ENCODE peak calls at places on chromosomes 11 and 22, in four cellular contexts. Q is HepG2, T is K562, S is WTC11. D is an unnamed sample.

GRCh38 chr11:96229354-96229973 is 113.5 kb downstream of the MAML2 start:
- DNase-seq in Q (no peak), T (no peak), S (no peak), D (no peak)

GRCh38 chr11:115918579-115918978 is 414.4 kb upstream of the CADM1 start:
- DNase-seq in Q (no peak), T (no peak), S (no peak), D (no peak)

GRCh38 chr22:23163665-23164064 is 16.6 kb upstream of the BCR start:
- DNase-seq in Q (no peak), T (no peak), S (no peak), D (no peak)

GRCh38 chr22:47337161-47337621 is 574.7 kb downstream of the TBC1D22A start:
- DNase-seq in Q (peak), T (no peak), S (no peak), D (no peak)

GRCh38 chr22:39575552-39575825 is 4.9 kb downstream of the CACNA1I start:
- DNase-seq in Q (no peak), T (no peak), S (no peak), D (no peak)

GRCh38 chr11:106400949-106401545 is 323.6 kb downstream of the AASDHPPT start:
- DNase-seq in Q (no peak), T (no peak), S (no peak), D (no peak)

GRCh38 chr22:42074153-42074750 is at the start of gene PHETA2:
- DNase-seq in Q (no peak), T (no peak), S (peak), D (no peak)

GRCh38 chr11:48154162-48154561 is 62.4 kb upstream of the OR4B1 start:
- DNase-seq in Q (no peak), T (no peak), S (no peak), D (no peak)

GRCh38 chr11:1875093-1875785 is 16.5 kb downstream of the PRR33 start:
- DNase-seq in Q (no peak), T (no peak), S (no peak), D (no peak)

GRCh38 chr22:17501679-17502285 is 61.5 kb upstream of the SLC25A18 start:
- DNase-seq in Q (peak), T (peak), S (no peak), D (peak)

GRCh38 chr11:84825140-84825539 is 802.0 kb downstream of the DLG2 start:
- DNase-seq in Q (no peak), T (no peak), S (no peak), D (no peak)
- TF ChIP-seq CBFB in Q (no peak), T (no peak), S (no peak), D (no peak)

DNA sequence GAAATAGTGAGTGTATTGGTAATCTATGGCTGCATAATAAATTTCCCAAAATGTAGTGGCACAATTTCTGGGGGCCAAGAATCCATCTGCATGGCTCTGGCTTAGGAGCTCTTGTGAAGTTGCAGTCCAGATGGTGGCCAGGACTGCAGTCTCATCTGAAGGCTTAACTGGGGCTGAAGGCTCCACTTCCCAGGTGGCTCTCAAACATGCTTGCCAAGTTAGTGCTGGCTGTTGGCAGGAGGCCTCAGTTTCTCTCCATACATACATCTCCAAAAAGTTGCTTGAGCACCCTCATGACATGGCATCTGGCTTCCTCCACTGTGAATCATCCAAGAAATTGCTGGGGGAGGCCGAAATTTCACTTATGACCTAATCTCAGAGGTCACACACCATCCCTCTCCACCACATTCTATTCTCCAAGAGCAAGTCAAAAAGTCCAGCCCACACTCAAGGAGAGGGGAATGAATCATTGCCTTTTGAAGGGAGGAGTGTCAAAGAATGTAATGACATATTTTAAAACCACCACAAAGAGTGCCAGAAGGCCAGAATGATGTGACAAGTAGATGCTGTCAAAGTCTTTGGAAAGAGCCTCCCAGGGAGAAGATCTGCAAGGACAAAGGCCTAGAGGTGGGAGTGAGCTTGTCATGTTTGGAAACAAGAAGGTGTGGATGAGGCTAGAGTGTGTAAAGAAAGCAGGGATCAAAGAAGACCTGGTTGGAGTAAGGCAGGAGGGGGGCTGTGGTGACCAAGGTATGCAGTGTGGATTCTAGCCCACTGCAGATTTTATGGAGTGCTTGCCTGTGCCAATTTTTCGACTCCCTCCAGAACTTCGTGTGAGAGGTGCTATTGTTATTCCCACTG is 566.2 kb downstream of the MIAT start:
- DNase-seq in Q (no peak), T (no peak), S (no peak), D (no peak)
- TF ChIP-seq CBFB in Q (no peak), T (no peak), S (no peak), D (no peak)

DNA sequence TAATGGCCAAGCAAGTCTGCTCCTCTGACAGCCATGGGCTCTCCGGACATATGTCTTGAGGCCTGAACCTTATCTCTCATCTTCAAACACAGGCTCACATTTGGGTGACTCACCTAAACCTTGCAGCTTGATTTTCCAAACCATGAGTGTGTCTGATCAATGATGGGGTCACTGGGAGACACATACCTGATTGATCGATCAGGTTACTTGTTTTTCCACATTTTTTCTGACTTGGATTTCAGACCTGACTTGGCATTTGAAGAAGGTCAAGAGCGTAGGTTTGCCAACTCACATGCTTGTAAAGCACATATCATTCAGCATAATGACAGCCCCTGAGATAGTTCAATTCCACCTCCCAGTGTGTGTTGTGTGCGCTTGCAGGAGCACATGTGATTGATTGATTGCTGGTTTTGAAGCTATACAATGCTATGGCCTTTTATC is 116.7 kb upstream of the KIRREL3 start:
- DNase-seq in Q (no peak), T (no peak), S (no peak), D (no peak)
- TF ChIP-seq CBFB in Q (no peak), T (no peak), S (no peak), D (no peak)

GRCh38 chr11:316031-316701 is 2.3 kb downstream of the IFITM1 start:
- DNase-seq in Q (no peak), T (peak), S (peak), D (no peak)
- TF ChIP-seq CBFB in Q (no peak), T (no peak), S (peak), D (no peak)

DNA sequence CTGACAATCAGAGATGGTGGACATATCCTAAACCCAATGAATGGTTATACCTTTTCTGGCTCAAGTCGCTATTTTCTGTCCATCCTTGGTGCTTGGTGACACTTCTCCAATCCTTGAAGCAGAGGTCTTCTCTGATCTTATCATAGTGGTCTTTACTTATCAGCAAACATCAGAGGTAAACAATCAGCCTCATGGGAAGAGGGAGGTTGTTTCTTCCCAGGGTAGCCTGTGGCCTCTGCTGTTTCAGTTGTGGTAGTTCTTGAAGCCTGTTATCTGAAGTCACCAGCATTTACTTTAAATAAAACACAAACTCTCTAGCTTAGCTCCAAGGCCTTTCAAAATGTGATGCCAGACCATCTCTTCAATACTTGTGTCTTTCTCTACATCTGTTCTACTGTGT is 66.7 kb downstream of the RRM1 start:
- DNase-seq in Q (no peak), T (no peak), S (no peak), D (no peak)
- TF ChIP-seq CBFB in Q (no peak), T (no peak), S (no peak), D (no peak)

GRCh38 chr11:46075168-46075567 is 46.1 kb downstream of the PHF21A start:
- DNase-seq in Q (no peak), T (peak), S (no peak), D (no peak)
- TF ChIP-seq CBFB in Q (no peak), T (no peak), S (no peak), D (no peak)

DNA sequence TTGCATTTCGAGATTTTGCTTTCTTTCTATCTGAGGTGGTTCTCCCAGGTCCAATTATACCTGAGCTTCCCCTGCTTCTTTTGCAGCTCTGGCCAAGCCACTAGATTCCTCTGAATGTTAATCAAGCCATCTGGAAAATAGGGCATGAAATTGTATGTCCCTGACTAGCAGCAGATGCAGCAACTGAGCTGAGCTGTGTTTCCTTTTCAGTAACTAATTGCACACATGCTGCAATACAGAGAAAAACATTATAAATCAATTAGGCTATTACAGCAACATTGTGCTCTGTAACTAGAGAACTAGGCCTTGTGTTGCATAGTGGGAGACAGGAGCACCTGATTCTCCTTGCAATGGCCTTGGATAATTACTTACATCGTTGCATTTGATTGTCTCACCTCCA is 408.3 kb downstream of the ETS1 start:
- DNase-seq in Q (no peak), T (no peak), S (no peak), D (no peak)
- TF ChIP-seq CBFB in Q (no peak), T (no peak), S (no peak), D (no peak)

GRCh38 chr11:77302752-77303151 is 1.3 kb upstream of the GDPD4 start:
- DNase-seq in Q (peak), T (no peak), S (no peak), D (no peak)

GRCh38 chr11:77303328-77303727 is 1.8 kb upstream of the GDPD4 start:
- DNase-seq in Q (no peak), T (no peak), S (no peak), D (no peak)

GRCh38 chr11:77299528-77299993 is 1.9 kb downstream of the GDPD4 start:
- DNase-seq in Q (peak), T (peak), S (no peak), D (no peak)

GRCh38 chr11:77301510-77301909 is at the start of gene GDPD4:
- DNase-seq in Q (no peak), T (peak), S (peak), D (no peak)

GRCh38 chr11:77300695-77301094 is 791 bp downstream of the GDPD4 start:
- DNase-seq in Q (no peak), T (no peak), S (no peak), D (no peak)
- TF ChIP-seq CBFB in Q (no peak), T (no peak), S (no peak), D (no peak)

DNA sequence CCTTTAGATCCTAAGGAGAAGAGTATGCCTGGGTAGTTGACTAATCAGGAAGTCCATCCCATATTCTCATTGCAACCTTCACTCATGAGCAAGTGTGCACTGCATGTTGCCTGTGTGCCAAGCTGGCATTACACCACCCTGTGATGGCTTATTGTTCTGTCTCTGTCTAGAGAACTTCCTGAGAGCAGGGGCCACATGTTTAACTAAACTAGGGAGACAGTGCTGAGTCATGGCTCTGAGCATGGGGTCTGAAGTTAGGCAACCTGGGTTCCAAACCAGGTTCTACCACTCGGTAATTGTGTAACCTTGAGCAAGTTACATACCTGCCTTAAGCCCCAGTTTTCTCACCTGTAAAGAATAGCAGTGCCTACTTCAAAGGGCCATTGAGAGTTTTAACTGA is 39.6 kb downstream of the CSNK2A3 start:
- DNase-seq in Q (peak), T (no peak), S (no peak), D (no peak)
- TF ChIP-seq CBFB in Q (no peak), T (no peak), S (no peak), D (no peak)

DNA sequence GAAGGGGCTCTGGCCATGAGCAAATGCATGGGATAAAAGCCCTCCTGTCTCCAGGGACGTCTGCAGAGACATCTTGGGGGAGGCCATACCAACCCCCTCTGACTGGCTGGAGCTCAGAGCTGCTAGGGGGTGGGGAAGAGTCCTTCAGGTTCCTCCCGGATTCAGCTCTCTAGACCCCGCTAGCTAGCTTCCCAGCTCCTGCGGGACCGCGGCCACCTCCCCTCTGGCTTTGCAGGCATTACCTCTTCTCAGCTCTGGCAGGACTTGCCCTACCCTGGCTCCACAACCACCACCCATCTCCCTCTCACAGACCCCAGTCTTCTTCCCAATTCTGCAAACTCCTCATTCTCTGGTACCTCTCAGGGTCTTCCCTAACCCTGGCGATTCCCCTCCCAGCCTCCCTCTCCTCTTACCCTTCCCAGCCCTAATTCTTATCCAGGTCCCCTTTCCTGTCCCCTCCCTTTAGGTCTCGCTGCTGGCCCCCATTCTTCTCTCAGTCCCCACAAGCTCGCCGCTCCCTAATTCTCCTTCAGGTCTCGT is 782 bp downstream of the SYT13 start:
- DNase-seq in Q (no peak), T (no peak), S (no peak), D (no peak)
- TF ChIP-seq CBFB in Q (no peak), T (no peak), S (no peak), D (no peak)

D was measured in GM12878.